ENCODE peak calls at places on chromosomes 5 and 9, in nine cellular contexts. M, S, P, B, Z, X, U, K and I are unnamed samples.

GRCh38 chr5:41524174-41524573 is 13.8 kb upstream of the PLCXD3 start:
- DNase-seq in Z (peak; percentile 4), P (no peak), S (no peak), M (no peak), X (no peak), B (peak; percentile 35), U (no peak), K (no peak), I (no peak)

GRCh38 chr9:124527781-124528180 is 20.6 kb upstream of the NR5A1 start:
- DNase-seq in Z (peak; percentile 49), B (no peak), X (no peak), S (no peak), K (no peak), M (no peak), U (no peak), P (no peak), I (no peak)

GRCh38 chr5:132663771-132664695 is 6.1 kb downstream of the IL13 start:
- DNase-seq in Z (no peak), X (no peak), B (no peak), S (no peak), M (no peak), U (no peak), P (no peak), K (no peak), I (no peak)

GRCh38 chr5:176176231-176176630 is 62.0 kb upstream of the SIMC1 start:
- DNase-seq in M (no peak), K (no peak), X (no peak), Z (no peak), P (no peak), B (no peak), U (no peak), S (no peak), I (no peak)

GRCh38 chr5:140806834-140807775 is at the start of gene PCDHA4:
- DNase-seq in U (peak; percentile 9), P (peak; percentile 71), X (no peak), Z (peak; percentile 18), M (no peak), B (no peak), S (peak; percentile 63), K (peak; percentile 86), I (peak; percentile 20)

GRCh38 chr9:114030364-114030763 is 47.7 kb downstream of the AMBP start:
- DNase-seq in M (no peak), B (no peak), P (no peak), K (no peak), S (no peak), X (no peak), Z (no peak), U (no peak), I (no peak)

GRCh38 chr9:93621922-93622321 is 45.5 kb downstream of the PHF2 start:
- DNase-seq in Z (no peak), S (no peak), U (no peak), K (no peak), P (no peak), X (no peak), B (no peak), M (no peak), I (no peak)

GRCh38 chr5:75672616-75673015 is 44.6 kb downstream of the POC5 start:
- DNase-seq in K (no peak), X (no peak), M (no peak), B (no peak), Z (no peak), P (no peak), U (no peak), S (no peak), I (no peak)

GRCh38 chr9:18786936-18787658 is 245.9 kb downstream of the SAXO1 start:
- DNase-seq in M (no peak), U (peak; percentile 43), X (no peak), P (no peak), Z (peak; percentile 9), K (no peak), B (no peak), S (no peak), I (no peak)

GRCh38 chr9:105047652-105048031 is 119.7 kb upstream of the ABCA1 start:
- DNase-seq in X (no peak), P (no peak), Z (no peak), M (no peak), B (peak; percentile 76), S (no peak), K (no peak), U (no peak), I (no peak)

GRCh38 chr5:150511641-150512367 is 3.9 kb downstream of the NDST1 start:
- DNase-seq in M (no peak), B (peak; percentile 94), P (no peak), U (peak; percentile 93), K (no peak), Z (peak; percentile 66), S (no peak), X (no peak), I (no peak)

GRCh38 chr5:106086352-106086751 is 1584.4 kb downstream of the EFNA5 start:
- DNase-seq in M (no peak), B (no peak), X (no peak), U (no peak), Z (no peak), S (no peak), K (no peak), P (no peak), I (no peak)

GRCh38 chr9:124084087-124084486 is 72.5 kb downstream of the LHX2 start:
- DNase-seq in P (no peak), X (no peak), Z (peak; percentile 15), U (no peak), M (no peak), K (no peak), B (no peak), S (no peak), I (no peak)

GRCh38 chr9:119675951-119676350 is 306.7 kb upstream of the BRINP1 start:
- DNase-seq in Z (no peak), K (no peak), B (peak; percentile 9), U (no peak), X (no peak), P (no peak), M (no peak), S (no peak), I (no peak)